ENCODE peak calls at places on chromosomes 6 and 20, in nine cellular contexts. H is CD8-positive, alpha-beta T cell; T is A549; Q is activated naive CD4-positive, alpha-beta T cell treated with anti-CD3 and anti-CD28 coated beads, Interleukin-2, amount 50 U/mL, for 16 hours; M is renal cortical epithelial cell; X is astrocyte of the spinal cord; J is NCI-H2081; A is H7; G is lower lobe of right lung. N is an unnamed sample.
A peak's percentile ranks its signal among the peaks of the same experiment; 100 is the strongest.

GRCh38 chr20:10469599-10469998 is 34.5 kb downstream of the SLX4IP start:
- DNase-seq in A (peak; percentile 45), J (peak; percentile 90), Q (no peak), G (no peak), M (peak; percentile 81), H (no peak), T (peak; percentile 89), X (peak; percentile 93), N (peak; percentile 88)

GRCh38 chr20:49608752-49609670 is 41.1 kb upstream of the PTGIS start:
- DNase-seq in T (peak; percentile 76), M (peak; percentile 19), G (peak; percentile 81), J (peak; percentile 70), Q (peak; percentile 71), X (no peak), H (peak; percentile 82), A (peak; percentile 87), N (peak; percentile 82)

GRCh38 chr6:118881440-118882313 is 12.3 kb upstream of the ASF1A start:
- DNase-seq in A (no peak), T (no peak), H (no peak), X (no peak), G (no peak), M (peak; percentile 5), Q (no peak), J (no peak), N (no peak)

GRCh38 chr6:89082439-89082838 is 1.9 kb downstream of the PNRC1 start:
- DNase-seq in H (no peak), X (peak; percentile 38), M (peak; percentile 46), A (no peak), Q (no peak), J (no peak), T (no peak), G (no peak), N (no peak)

GRCh38 chr6:156977527-156978291 is 200.5 kb downstream of the ARID1B start:
- DNase-seq in Q (no peak), J (peak; percentile 13), M (peak; percentile 68), T (no peak), G (no peak), A (no peak), X (peak; percentile 30), H (no peak), N (peak; percentile 86)

GRCh38 chr20:42461965-42462593 is 727.6 kb downstream of the PTPRT start:
- DNase-seq in Q (no peak), H (no peak), T (no peak), M (no peak), J (no peak), G (no peak), X (no peak), A (no peak), N (no peak)

GRCh38 chr20:45303586-45304463 is 2.8 kb upstream of the RBPJL start:
- DNase-seq in T (no peak), H (no peak), M (no peak), J (no peak), G (no peak), A (no peak), X (no peak), Q (no peak), N (no peak)

GRCh38 chr6:101762851-101763250 is 369.3 kb downstream of the GRIK2 start:
- DNase-seq in J (no peak), T (no peak), H (no peak), A (no peak), M (no peak), G (no peak), Q (no peak), X (no peak), N (no peak)

GRCh38 chr6:149060300-149060984 is 257.1 kb upstream of the TAB2 start:
- DNase-seq in T (no peak), Q (peak; percentile 31), H (peak; percentile 67), A (no peak), M (no peak), X (no peak), G (peak; percentile 52), J (no peak), N (no peak)

GRCh38 chr6:49668083-49668511 is 31.5 kb upstream of the RHAG start:
- DNase-seq in M (peak; percentile 69), A (no peak), H (no peak), Q (no peak), G (no peak), X (no peak), J (no peak), T (peak; percentile 3), N (no peak)

GRCh38 chr6:106256201-106256968 is 69.2 kb downstream of the ATG5 start:
- DNase-seq in Q (no peak), H (no peak), M (peak; percentile 81), T (peak; percentile 18), A (no peak), G (no peak), X (peak; percentile 58), J (no peak), N (no peak)

GRCh38 chr6:89952696-89953095 is 58.4 kb downstream of the GJA10 start:
- DNase-seq in G (no peak), Q (peak; percentile 29), H (peak; percentile 74), X (peak; percentile 90), M (peak; percentile 86), J (no peak), A (no peak), T (no peak), N (no peak)

GRCh38 chr6:135090819-135091218 is 36.2 kb upstream of the HBS1L start:
- DNase-seq in X (no peak), H (no peak), A (no peak), J (no peak), Q (no peak), T (no peak), M (no peak), G (no peak), N (no peak)

GRCh38 chr6:11712760-11713159 is 65.8 kb downstream of the ADTRP start:
- DNase-seq in Q (peak; percentile 65), A (no peak), X (no peak), G (no peak), M (peak; percentile 71), J (no peak), H (no peak), T (no peak), N (peak; percentile 80)

GRCh38 chr20:4161447-4162251 is 146.3 kb upstream of the RNF24 start:
- DNase-seq in Q (no peak), X (peak; percentile 7), J (peak; percentile 21), T (no peak), M (no peak), H (no peak), A (peak; percentile 81), G (peak; percentile 52), N (no peak)

GRCh38 chr6:16596890-16597331 is 164.3 kb downstream of the ATXN1 start:
- DNase-seq in M (no peak), T (no peak), J (no peak), A (peak; percentile 18), X (no peak), H (no peak), Q (no peak), G (no peak), N (no peak)

GRCh38 chr20:32574296-32575226 is 10.6 kb downstream of the NOL4L start:
- DNase-seq in J (no peak), Q (peak; percentile 39), G (no peak), X (peak; percentile 93), H (no peak), M (peak; percentile 80), T (peak; percentile 69), A (peak; percentile 85), N (no peak)

GRCh38 chr6:138428943-138429616 is 25.1 kb downstream of the HEBP2 start:
- DNase-seq in G (no peak), T (peak; percentile 54), M (peak; percentile 73), J (no peak), X (peak; percentile 81), Q (no peak), H (no peak), A (peak; percentile 64), N (no peak)

GRCh38 chr6:67689329-67689728 is 945.8 kb upstream of the ADGRB3 start:
- DNase-seq in J (no peak), G (no peak), X (no peak), T (no peak), Q (no peak), H (no peak), A (no peak), M (no peak), N (no peak)

GRCh38 chr20:36845288-36845969 is 30.5 kb upstream of the TLDC2 start:
- DNase-seq in Q (no peak), A (no peak), M (no peak), J (peak; percentile 67), T (no peak), H (no peak), X (no peak), G (no peak), N (no peak)

GRCh38 chr20:63100401-63100925 is 93.7 kb upstream of the BHLHE23 start:
- DNase-seq in M (no peak), H (no peak), G (peak; percentile 25), Q (peak; percentile 7), A (peak; percentile 70), T (no peak), J (no peak), X (no peak), N (peak; percentile 51)